ENCODE peak calls at places on chromosomes 5 and 9, in ten cellular contexts. P, X, N, K, H, U, E, W, T and L are unnamed samples.

GRCh38 chr9:967436-967835 is 9.0 kb upstream of the DMRT3 start:
- DNase-seq in K (no peak), W (no peak), H (peak; percentile 76), P (no peak), X (no peak), T (no peak), N (no peak), E (no peak), U (no peak), L (no peak)

GRCh38 chr5:89255845-89256463 is 373.0 kb upstream of the MEF2C start:
- DNase-seq in X (peak; percentile 59), U (no peak), W (no peak), T (no peak), E (peak; percentile 39), N (peak; percentile 8), K (no peak), H (peak; percentile 60), P (no peak), L (peak; percentile 42)

GRCh38 chr9:100600511-100601079 is 22.7 kb downstream of the CAVIN4 start:
- DNase-seq in N (no peak), K (no peak), U (no peak), T (no peak), P (no peak), E (no peak), H (no peak), W (no peak), X (no peak), L (no peak)

GRCh38 chr9:38339087-38339486 is 53.4 kb upstream of the ALDH1B1 start:
- DNase-seq in K (peak; percentile 84), E (no peak), W (no peak), H (no peak), X (peak; percentile 70), T (no peak), U (no peak), N (no peak), P (no peak), L (peak; percentile 7)

GRCh38 chr5:131610198-131611063 is 24.6 kb downstream of the RAPGEF6 start:
- DNase-seq in E (peak; percentile 34), P (no peak), H (peak; percentile 21), U (no peak), K (no peak), N (peak; percentile 87), T (no peak), X (peak; percentile 68), W (no peak), L (peak; percentile 92)

GRCh38 chr9:88819471-88819870 is 171.8 kb upstream of the S1PR3 start:
- DNase-seq in X (no peak), W (no peak), P (no peak), U (no peak), N (no peak), T (no peak), H (no peak), K (no peak), E (no peak), L (no peak)

GRCh38 chr5:83256091-83256775 is 178.9 kb downstream of the XRCC4 start:
- DNase-seq in K (no peak), H (no peak), U (no peak), E (no peak), N (no peak), T (no peak), X (peak; percentile 36), W (no peak), P (no peak), L (peak; percentile 53)

GRCh38 chr9:113593682-113594281 is 130.3 kb downstream of the RGS3 start:
- DNase-seq in X (peak; percentile 98), W (peak; percentile 85), E (peak; percentile 97), N (peak; percentile 99), K (peak; percentile 99), T (peak; percentile 91), H (peak; percentile 98), U (peak; percentile 82), P (peak; percentile 95), L (peak; percentile 96)

GRCh38 chr5:73363911-73364730 is 84.5 kb downstream of the FOXD1 start:
- DNase-seq in H (no peak), U (no peak), N (no peak), T (no peak), W (no peak), X (peak; percentile 76), K (no peak), E (peak; percentile 19), P (no peak), L (peak; percentile 56)

GRCh38 chr5:139395844-139396640 is 1.1 kb upstream of the PROB1 start:
- DNase-seq in P (peak; percentile 48), N (no peak), W (no peak), K (peak; percentile 89), U (no peak), X (no peak), E (no peak), T (no peak), H (no peak), L (no peak)

GRCh38 chr9:87599901-87600610 is 102.4 kb downstream of the DAPK1 start:
- DNase-seq in X (peak; percentile 92), H (no peak), T (no peak), E (peak; percentile 79), P (no peak), K (no peak), W (peak; percentile 76), N (peak; percentile 95), U (no peak), L (peak; percentile 72)

GRCh38 chr9:75623462-75623861 is 267.0 kb upstream of the PCSK5 start:
- DNase-seq in T (no peak), K (no peak), X (no peak), N (no peak), P (no peak), H (no peak), W (no peak), E (no peak), U (no peak), L (no peak)

GRCh38 chr9:75624984-75625383 is 265.5 kb upstream of the PCSK5 start:
- DNase-seq in N (no peak), H (no peak), P (no peak), E (no peak), K (no peak), T (no peak), X (no peak), W (no peak), U (no peak), L (no peak)

GRCh38 chr9:75628952-75629351 is 261.5 kb upstream of the PCSK5 start:
- DNase-seq in X (no peak), P (no peak), U (no peak), K (no peak), N (no peak), W (no peak), T (no peak), E (no peak), H (no peak), L (no peak)

GRCh38 chr9:75626860-75627259 is 263.6 kb upstream of the PCSK5 start:
- DNase-seq in P (no peak), K (no peak), X (no peak), T (no peak), H (no peak), E (no peak), N (no peak), W (no peak), U (no peak), L (no peak)
- TF ChIP-seq CTCF in P (no peak), K (no peak), X (no peak), T (no peak), H (no peak), E (no peak), N (no peak), W (no peak), U (no peak), L (no peak)

GRCh38 chr5:54552446-54552845 is 34.9 kb downstream of the SNX18 start:
- DNase-seq in X (no peak), H (no peak), N (no peak), E (no peak), T (no peak), U (no peak), K (no peak), W (no peak), P (no peak), L (no peak)
- H3K27ac ChIP-seq in X (no peak overlapping the region), H (no peak overlapping the region), N (no peak overlapping the region), E (no peak overlapping the region), T (peak overlapping the region; percentile 14), U (no peak overlapping the region), K (no peak overlapping the region), W (no peak overlapping the region), P (no peak overlapping the region), L (no peak overlapping the region)

DNA sequence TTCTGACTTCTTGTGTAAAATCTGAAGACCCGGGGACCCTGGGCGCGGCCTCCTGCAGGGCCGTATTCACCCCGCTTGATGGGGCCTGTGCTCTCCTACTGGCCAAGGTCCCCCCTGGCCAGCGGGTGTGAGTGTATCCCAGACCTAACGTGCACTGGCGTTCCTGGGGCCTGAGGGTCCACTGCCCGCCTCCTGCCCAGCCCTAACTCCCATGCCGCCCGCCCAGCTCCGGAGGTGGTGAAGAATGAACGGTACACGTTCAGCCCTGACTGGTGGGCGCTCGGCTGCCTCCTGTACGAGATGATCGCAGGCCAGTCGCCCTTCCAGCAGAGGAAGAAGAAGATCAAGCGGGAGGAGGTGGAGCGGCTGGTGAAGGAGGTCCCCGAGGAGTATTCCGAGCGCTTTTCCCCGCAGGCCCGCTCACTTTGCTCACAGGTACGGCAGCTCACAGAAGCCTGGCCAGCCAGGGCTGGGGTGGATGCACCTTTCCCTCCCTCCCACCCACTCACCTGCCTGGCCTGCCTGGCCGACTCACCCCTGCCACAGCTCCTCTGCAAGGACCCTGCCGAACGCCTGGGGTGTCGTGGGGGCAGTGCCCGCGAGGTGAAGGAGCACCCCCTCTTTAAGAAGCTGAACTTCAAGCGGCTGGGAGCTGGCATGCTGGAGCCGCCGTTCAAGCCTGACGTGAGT is 9.5 kb downstream of the GRK6 start:
- DNase-seq in T (no peak), X (no peak), U (no peak), E (no peak), N (no peak), W (no peak), H (no peak), P (peak; percentile 65), K (peak; percentile 19), L (no peak)
- H3K4me1 ChIP-seq in T (no peaks in the 10 kb centered on the region), X (no peaks in the 10 kb centered on the region), U (peaks cover 13% of the 10 kb centered on the region), E (no peaks in the 10 kb centered on the region), N (no peaks in the 10 kb centered on the region), W (no peaks in the 10 kb centered on the region), H (peaks cover 3% of the 10 kb centered on the region), P (no peaks in the 10 kb centered on the region), K (peaks cover 4% of the 10 kb centered on the region), L (peaks cover 9% of the 10 kb centered on the region)

GRCh38 chr9:16001856-16002255 is 449.0 kb downstream of the CCDC171 start:
- DNase-seq in E (no peak), N (no peak), H (no peak), U (no peak), X (peak; percentile 24), K (no peak), T (no peak), W (no peak), P (no peak), L (no peak)

GRCh38 chr9:16000826-16001225 is 448.0 kb downstream of the CCDC171 start:
- DNase-seq in K (no peak), U (no peak), T (no peak), H (no peak), W (no peak), E (no peak), X (no peak), P (no peak), N (no peak), L (no peak)

GRCh38 chr9:16003785-16004184 is 450.9 kb downstream of the CCDC171 start:
- DNase-seq in E (no peak), X (no peak), N (no peak), H (no peak), W (no peak), P (no peak), T (no peak), K (no peak), U (no peak), L (no peak)

GRCh38 chr9:16002816-16003215 is 450.0 kb downstream of the CCDC171 start:
- DNase-seq in X (peak; percentile 47), H (no peak), U (no peak), N (no peak), E (no peak), W (no peak), P (no peak), T (no peak), K (no peak), L (peak; percentile 21)

GRCh38 chr9:15999422-16000339 is 446.8 kb downstream of the CCDC171 start:
- DNase-seq in N (peak; percentile 52), P (no peak), K (no peak), U (no peak), E (peak; percentile 10), T (no peak), X (peak; percentile 83), W (no peak), H (no peak), L (peak; percentile 88)
- TF ChIP-seq CTCF in N (no peak), P (no peak), K (no peak), U (no peak), E (no peak), T (no peak), X (no peak), W (no peak), H (no peak), L (no peak)